ENCODE peak calls at places on chromosome 9, in eight cellular contexts. K is PC-9; B is cardiac muscle cell; R is heart left ventricle; Z is CD8-positive, alpha-beta T cell; N is body of pancreas; F is hepatocyte; O is uterus. Q is an unnamed sample. For H3K4me1 and H3K36me3, the result is how much of the 10 kb centered on the place peaks cover.

GRCh38 chr9:77585335-77585786 is 62.8 kb downstream of the GNA14 start:
- DNase-seq in O (no peak), B (no peak), F (no peak), Z (no peak), R (no peak), N (no peak), K (peak), Q (no peak)

GRCh38 chr9:73683862-73684591 is 532.4 kb downstream of the ANXA1 start:
- DNase-seq in F (peak), N (no peak), K (peak), B (peak), Z (no peak), O (no peak), R (no peak), Q (no peak)

GRCh38 chr9:95515272-95516113 is 1.3 kb downstream of the PTCH1 start:
- DNase-seq in O (no peak), F (peak), K (no peak), N (peak), B (no peak), R (no peak), Z (peak), Q (no peak)

GRCh38 chr9:110041452-110041851 is 166.5 kb downstream of the C9orf152 start:
- DNase-seq in N (no peak), Z (no peak), O (no peak), K (no peak), R (no peak), F (no peak), B (no peak), Q (no peak)

GRCh38 chr9:1907465-1907864 is 107.7 kb upstream of the SMARCA2 start:
- DNase-seq in K (no peak), O (no peak), Z (no peak), R (no peak), F (no peak), B (no peak), N (no peak), Q (no peak)

GRCh38 chr9:135524130-135524861 is 3.1 kb downstream of the LCN1 start:
- DNase-seq in K (no peak), O (no peak), R (no peak), F (no peak), N (no peak), B (peak), Z (no peak), Q (no peak)

GRCh38 chr9:132986114-132986513 is 7.6 kb downstream of the GFI1B start:
- DNase-seq in R (peak), F (no peak), O (no peak), Z (no peak), K (no peak), N (no peak), B (no peak), Q (no peak)

GRCh38 chr9:948497-948896 is 28.0 kb upstream of the DMRT3 start:
- DNase-seq in R (no peak), Z (no peak), B (no peak), F (no peak), O (no peak), N (no peak), K (no peak), Q (no peak)

GRCh38 chr9:136399176-136400037 is 563 bp downstream of the SNAPC4 start:
- DNase-seq in F (peak), Z (peak), B (peak), N (peak), O (no peak), K (no peak), R (no peak), Q (no peak)

GRCh38 chr9:79357620-79358019 is 214.1 kb upstream of the TLE4 start:
- DNase-seq in B (no peak), N (no peak), R (peak), Z (no peak), F (no peak), O (no peak), K (no peak), Q (no peak)

GRCh38 chr9:137302176-137303030 is at the start of gene NRARP:
- DNase-seq in O (peak), N (peak), R (peak), K (peak), Z (peak), F (peak), B (peak), Q (peak)

DNA sequence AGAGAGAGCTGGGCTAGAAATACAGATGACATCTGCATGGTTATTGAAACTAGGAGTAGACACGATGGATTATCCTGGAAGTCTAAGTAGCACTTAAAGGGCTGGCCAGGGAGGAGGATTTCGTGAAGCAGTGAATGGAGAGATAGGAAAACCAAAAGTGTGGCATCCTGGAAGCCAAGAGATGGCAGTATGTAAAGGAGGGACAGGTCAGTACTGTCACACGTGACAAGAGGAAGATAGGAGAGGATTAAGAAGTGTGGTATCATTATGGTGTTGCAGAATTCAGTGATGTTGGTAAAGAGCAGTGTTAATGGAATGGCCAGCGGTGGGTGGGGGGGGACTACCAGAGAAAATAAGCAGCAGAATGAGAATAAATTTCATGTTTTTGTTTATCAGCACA is 11.7 kb downstream of the RAD23B start:
- DNase-seq in Z (no peak), B (no peak), N (no peak), O (no peak), R (no peak), K (no peak), F (no peak), Q (no peak)
- H3K4me1 ChIP-seq in Z (under half), B (under half), N (half or more), O (under half), R (half or more), K (half or more), F (under half), Q (under half)

DNA sequence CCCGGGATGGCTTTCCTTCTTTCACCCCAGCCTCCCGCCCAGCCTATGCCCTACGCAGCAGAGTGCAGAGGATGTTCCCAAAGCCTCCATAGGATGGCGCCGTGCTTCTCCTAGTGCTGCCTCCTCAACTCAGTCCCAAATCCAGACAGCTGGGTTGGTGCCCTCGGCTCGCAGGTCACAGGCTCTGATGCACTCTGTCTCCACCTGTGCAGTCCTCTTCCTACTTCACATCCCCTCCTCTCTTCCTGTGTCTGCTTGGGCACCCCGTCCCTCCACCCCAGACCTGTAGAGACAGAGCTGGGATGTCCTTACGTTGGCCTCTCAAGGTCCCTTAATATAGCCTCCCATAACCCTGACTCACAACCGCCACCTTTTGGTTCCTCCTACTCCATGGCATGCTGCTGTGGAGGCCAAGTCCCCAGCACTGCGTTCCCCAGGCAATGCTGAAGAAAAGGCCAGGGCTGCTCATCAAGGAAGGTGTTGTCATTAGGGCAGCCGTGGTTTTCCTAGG is 314.4 kb downstream of the GADD45G start:
- DNase-seq in R (peak), O (no peak), Z (peak), K (no peak), N (peak), F (peak), B (peak), Q (no peak)
- H3K27ac ChIP-seq in R (no peak), O (no peak), Z (no peak), K (no peak), N (no peak), F (no peak), B (no peak), Q (no peak)

GRCh38 chr9:83972286-83972685 is 7.7 kb downstream of the HNRNPK start:
- DNase-seq in O (no peak), K (no peak), B (no peak), R (no peak), N (no peak), F (no peak), Z (no peak), Q (no peak)
- H3K36me3 ChIP-seq in O (under half), K (half or more), B (half or more), R (half or more), N (half or more), F (under half), Z (half or more), Q (under half)

DNA sequence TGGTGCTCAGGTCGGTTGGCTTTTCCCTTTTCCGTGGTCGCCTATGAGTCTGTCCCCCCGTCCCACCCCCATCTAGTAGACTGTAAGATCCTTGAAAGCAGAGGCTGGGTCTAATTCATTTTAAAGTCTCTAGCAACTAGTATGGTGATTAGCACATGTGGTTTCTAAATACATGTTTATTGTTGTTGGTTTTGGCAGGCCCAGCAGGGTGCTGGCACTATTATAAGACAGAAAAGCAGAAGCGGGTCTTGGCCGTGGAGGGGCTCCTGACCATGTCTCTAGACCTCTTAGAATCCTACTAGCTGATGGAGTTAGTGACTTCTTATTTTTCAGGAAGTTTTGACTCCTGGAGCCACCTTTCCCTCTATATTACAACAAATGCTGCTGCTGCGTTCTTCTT is 61.5 kb upstream of the TNFSF8 start:
- DNase-seq in K (no peak), R (no peak), N (no peak), Z (no peak), O (no peak), F (no peak), B (no peak), Q (no peak)
- H3K4me1 ChIP-seq in K (under half), R (under half), N (under half), Z (under half), O (under half), F (under half), B (under half), Q (under half)